ENCODE peak calls at places on chromosomes 13 and 19, in seven cellular contexts. One of them, this sample, is unnamed.

GRCh38 chr19:6423499-6424189 is 967 bp downstream of the KHSRP start:
- DNase-seq in heart left ventricle: no peak
- DNase-seq in K562: peak; percentile 76
- DNase-seq in NB4: peak; percentile 57
- DNase-seq in esophagus squamous epithelium: no peak
- DNase-seq in suprapubic skin: no peak
- DNase-seq in uterus: peak; percentile 21
- DNase-seq in this sample: peak; percentile 86

GRCh38 chr19:35357867-35358573 is at the start of gene FFAR3:
- DNase-seq in heart left ventricle: no peak
- DNase-seq in K562: no peak
- DNase-seq in NB4: peak; percentile 54
- DNase-seq in esophagus squamous epithelium: no peak
- DNase-seq in suprapubic skin: peak; percentile 68
- DNase-seq in uterus: no peak
- DNase-seq in this sample: peak; percentile 28

GRCh38 chr19:4933528-4933927 is 24.2 kb downstream of the UHRF1 start:
- DNase-seq in heart left ventricle: no peak
- DNase-seq in K562: no peak
- DNase-seq in NB4: peak; percentile 64
- DNase-seq in esophagus squamous epithelium: no peak
- DNase-seq in suprapubic skin: no peak
- DNase-seq in uterus: no peak
- DNase-seq in this sample: peak; percentile 37

GRCh38 chr19:19458110-19458816 is 52.8 kb downstream of the GATAD2A start:
- DNase-seq in heart left ventricle: no peak
- DNase-seq in K562: no peak
- DNase-seq in NB4: no peak
- DNase-seq in esophagus squamous epithelium: no peak
- DNase-seq in suprapubic skin: no peak
- DNase-seq in uterus: no peak
- DNase-seq in this sample: no peak

GRCh38 chr19:37778613-37779138 is 710 bp downstream of the ZNF573 start:
- DNase-seq in heart left ventricle: no peak
- DNase-seq in K562: peak; percentile 5
- DNase-seq in NB4: peak; percentile 56
- DNase-seq in esophagus squamous epithelium: no peak
- DNase-seq in suprapubic skin: no peak
- DNase-seq in uterus: no peak
- DNase-seq in this sample: no peak

GRCh38 chr19:17777840-17778620 is 16.9 kb upstream of the B3GNT3 start:
- DNase-seq in heart left ventricle: peak; percentile 82
- DNase-seq in K562: peak; percentile 93
- DNase-seq in NB4: peak; percentile 55
- DNase-seq in esophagus squamous epithelium: no peak
- DNase-seq in suprapubic skin: no peak
- DNase-seq in uterus: no peak
- DNase-seq in this sample: peak; percentile 47

GRCh38 chr13:110340812-110341444 is 33.8 kb downstream of the COL4A2 start:
- DNase-seq in heart left ventricle: peak; percentile 86
- DNase-seq in K562: no peak
- DNase-seq in NB4: peak; percentile 30
- DNase-seq in esophagus squamous epithelium: no peak
- DNase-seq in suprapubic skin: peak; percentile 88
- DNase-seq in uterus: peak; percentile 93
- DNase-seq in this sample: peak; percentile 54

GRCh38 chr13:22103046-22103445 is 432.2 kb downstream of the FGF9 start:
- DNase-seq in heart left ventricle: no peak
- DNase-seq in K562: peak; percentile 3
- DNase-seq in NB4: peak; percentile 18
- DNase-seq in esophagus squamous epithelium: no peak
- DNase-seq in suprapubic skin: no peak
- DNase-seq in uterus: no peak
- DNase-seq in this sample: no peak

GRCh38 chr19:45442927-45443461 is 19.3 kb upstream of the ERCC1 start:
- DNase-seq in heart left ventricle: no peak
- DNase-seq in K562: peak; percentile 98
- DNase-seq in NB4: peak; percentile 96
- DNase-seq in esophagus squamous epithelium: no peak
- DNase-seq in suprapubic skin: peak; percentile 89
- DNase-seq in uterus: peak; percentile 61
- DNase-seq in this sample: no peak

GRCh38 chr13:27034678-27035111 is 136.9 kb downstream of the USP12 start:
- DNase-seq in heart left ventricle: no peak
- DNase-seq in K562: no peak
- DNase-seq in NB4: no peak
- DNase-seq in esophagus squamous epithelium: no peak
- DNase-seq in suprapubic skin: no peak
- DNase-seq in uterus: no peak
- DNase-seq in this sample: no peak

GRCh38 chr19:7500811-7501450 is 12.1 kb upstream of the PEX11G start:
- DNase-seq in heart left ventricle: peak; percentile 60
- DNase-seq in K562: peak; percentile 84
- DNase-seq in NB4: no peak
- DNase-seq in esophagus squamous epithelium: no peak
- DNase-seq in suprapubic skin: no peak
- DNase-seq in uterus: no peak
- DNase-seq in this sample: no peak

GRCh38 chr13:70613295-70613694 is 505.0 kb upstream of the KLHL1 start:
- DNase-seq in heart left ventricle: no peak
- DNase-seq in K562: no peak
- DNase-seq in NB4: peak; percentile 5
- DNase-seq in esophagus squamous epithelium: no peak
- DNase-seq in suprapubic skin: no peak
- DNase-seq in uterus: no peak
- DNase-seq in this sample: no peak

GRCh38 chr13:37816276-37816675 is 53.3 kb downstream of the TRPC4 start:
- DNase-seq in heart left ventricle: no peak
- DNase-seq in K562: no peak
- DNase-seq in NB4: no peak
- DNase-seq in esophagus squamous epithelium: no peak
- DNase-seq in suprapubic skin: no peak
- DNase-seq in uterus: no peak
- DNase-seq in this sample: no peak

GRCh38 chr19:11580665-11581418 is 3.4 kb upstream of the ACP5 start:
- DNase-seq in heart left ventricle: no peak
- DNase-seq in K562: no peak
- DNase-seq in NB4: no peak
- DNase-seq in esophagus squamous epithelium: no peak
- DNase-seq in suprapubic skin: no peak
- DNase-seq in uterus: no peak
- DNase-seq in this sample: no peak

GRCh38 chr13:111505175-111505777 is 184.8 kb downstream of the TEX29 start:
- DNase-seq in heart left ventricle: no peak
- DNase-seq in K562: peak; percentile 41
- DNase-seq in NB4: peak; percentile 48
- DNase-seq in esophagus squamous epithelium: no peak
- DNase-seq in suprapubic skin: no peak
- DNase-seq in uterus: no peak
- DNase-seq in this sample: no peak

GRCh38 chr13:41974262-41974900 is 13.5 kb upstream of the VWA8 start:
- DNase-seq in heart left ventricle: no peak
- DNase-seq in K562: no peak
- DNase-seq in NB4: no peak
- DNase-seq in esophagus squamous epithelium: no peak
- DNase-seq in suprapubic skin: no peak
- DNase-seq in uterus: no peak
- DNase-seq in this sample: no peak

GRCh38 chr13:30577381-30577780 is 40.3 kb upstream of the USPL1 start:
- DNase-seq in heart left ventricle: no peak
- DNase-seq in K562: peak; percentile 65
- DNase-seq in NB4: peak; percentile 92
- DNase-seq in esophagus squamous epithelium: no peak
- DNase-seq in suprapubic skin: no peak
- DNase-seq in uterus: no peak
- DNase-seq in this sample: no peak

GRCh38 chr13:21341637-21342422 is 117.3 kb downstream of the ZDHHC20 start:
- DNase-seq in heart left ventricle: no peak
- DNase-seq in K562: no peak
- DNase-seq in NB4: no peak
- DNase-seq in esophagus squamous epithelium: no peak
- DNase-seq in suprapubic skin: no peak
- DNase-seq in uterus: no peak
- DNase-seq in this sample: peak; percentile 42

GRCh38 chr13:110520431-110521295 is 40.9 kb downstream of the RAB20 start:
- DNase-seq in heart left ventricle: peak; percentile 83
- DNase-seq in K562: no peak
- DNase-seq in NB4: peak; percentile 89
- DNase-seq in esophagus squamous epithelium: no peak
- DNase-seq in suprapubic skin: peak; percentile 92
- DNase-seq in uterus: peak; percentile 65
- DNase-seq in this sample: peak; percentile 96

GRCh38 chr13:102657630-102658029 is 37.2 kb downstream of the METTL21C start:
- DNase-seq in heart left ventricle: no peak
- DNase-seq in K562: no peak
- DNase-seq in NB4: no peak
- DNase-seq in esophagus squamous epithelium: no peak
- DNase-seq in suprapubic skin: no peak
- DNase-seq in uterus: no peak
- DNase-seq in this sample: no peak

GRCh38 chr19:41688687-41689086 is 617 bp upstream of the CEACAM7 start:
- DNase-seq in heart left ventricle: no peak
- DNase-seq in K562: no peak
- DNase-seq in NB4: no peak
- DNase-seq in esophagus squamous epithelium: no peak
- DNase-seq in suprapubic skin: no peak
- DNase-seq in uterus: no peak
- DNase-seq in this sample: no peak

GRCh38 chr13:26216042-26216441 is 6.1 kb downstream of the RNF6 start:
- DNase-seq in heart left ventricle: no peak
- DNase-seq in K562: no peak
- DNase-seq in NB4: no peak
- DNase-seq in esophagus squamous epithelium: no peak
- DNase-seq in suprapubic skin: no peak
- DNase-seq in uterus: no peak
- DNase-seq in this sample: no peak

GRCh38 chr19:54684537-54684936 is 21.8 kb downstream of the LILRB4 start:
- DNase-seq in heart left ventricle: no peak
- DNase-seq in K562: peak; percentile 80
- DNase-seq in NB4: peak; percentile 72
- DNase-seq in esophagus squamous epithelium: no peak
- DNase-seq in suprapubic skin: no peak
- DNase-seq in uterus: no peak
- DNase-seq in this sample: no peak

GRCh38 chr13:97212540-97213146 is 9.5 kb upstream of the MBNL2 start:
- DNase-seq in heart left ventricle: no peak
- DNase-seq in K562: peak; percentile 47
- DNase-seq in NB4: peak; percentile 40
- DNase-seq in esophagus squamous epithelium: no peak
- DNase-seq in suprapubic skin: no peak
- DNase-seq in uterus: no peak
- DNase-seq in this sample: no peak

GRCh38 chr19:49347835-49348234 is 12.6 kb downstream of the CD37 start:
- DNase-seq in heart left ventricle: no peak
- DNase-seq in K562: peak; percentile 74
- DNase-seq in NB4: peak; percentile 35
- DNase-seq in esophagus squamous epithelium: no peak
- DNase-seq in suprapubic skin: no peak
- DNase-seq in uterus: peak; percentile 46
- DNase-seq in this sample: no peak

GRCh38 chr13:40220299-40220935 is 446.0 kb downstream of the FOXO1 start:
- DNase-seq in heart left ventricle: no peak
- DNase-seq in K562: no peak
- DNase-seq in NB4: no peak
- DNase-seq in esophagus squamous epithelium: no peak
- DNase-seq in suprapubic skin: no peak
- DNase-seq in uterus: peak; percentile 55
- DNase-seq in this sample: no peak

GRCh38 chr13:26964278-26965057 is 203.9 kb upstream of the GPR12 start:
- DNase-seq in heart left ventricle: no peak
- DNase-seq in K562: no peak
- DNase-seq in NB4: peak; percentile 97
- DNase-seq in esophagus squamous epithelium: no peak
- DNase-seq in suprapubic skin: no peak
- DNase-seq in uterus: no peak
- DNase-seq in this sample: no peak

GRCh38 chr19:33226550-33227241 is 1.0 kb upstream of the SLC7A10 start:
- DNase-seq in heart left ventricle: no peak
- DNase-seq in K562: no peak
- DNase-seq in NB4: no peak
- DNase-seq in esophagus squamous epithelium: no peak
- DNase-seq in suprapubic skin: no peak
- DNase-seq in uterus: no peak
- DNase-seq in this sample: no peak

GRCh38 chr13:53012707-53013106 is 15.9 kb upstream of the OLFM4 start:
- DNase-seq in heart left ventricle: no peak
- DNase-seq in K562: no peak
- DNase-seq in NB4: peak; percentile 37
- DNase-seq in esophagus squamous epithelium: no peak
- DNase-seq in suprapubic skin: no peak
- DNase-seq in uterus: no peak
- DNase-seq in this sample: no peak

GRCh38 chr19:1790054-1790762 is 21.9 kb downstream of the ATP8B3 start:
- DNase-seq in heart left ventricle: no peak
- DNase-seq in K562: no peak
- DNase-seq in NB4: no peak
- DNase-seq in esophagus squamous epithelium: no peak
- DNase-seq in suprapubic skin: no peak
- DNase-seq in uterus: no peak
- DNase-seq in this sample: no peak
- TF ChIP-seq POLR2A in heart left ventricle: no peak
- TF ChIP-seq POLR2A in K562: no peak
- TF ChIP-seq POLR2A in NB4: no peak
- TF ChIP-seq POLR2A in esophagus squamous epithelium: no peak
- TF ChIP-seq POLR2A in suprapubic skin: no peak
- TF ChIP-seq POLR2A in uterus: no peak
- TF ChIP-seq POLR2A in this sample: no peak

DNA sequence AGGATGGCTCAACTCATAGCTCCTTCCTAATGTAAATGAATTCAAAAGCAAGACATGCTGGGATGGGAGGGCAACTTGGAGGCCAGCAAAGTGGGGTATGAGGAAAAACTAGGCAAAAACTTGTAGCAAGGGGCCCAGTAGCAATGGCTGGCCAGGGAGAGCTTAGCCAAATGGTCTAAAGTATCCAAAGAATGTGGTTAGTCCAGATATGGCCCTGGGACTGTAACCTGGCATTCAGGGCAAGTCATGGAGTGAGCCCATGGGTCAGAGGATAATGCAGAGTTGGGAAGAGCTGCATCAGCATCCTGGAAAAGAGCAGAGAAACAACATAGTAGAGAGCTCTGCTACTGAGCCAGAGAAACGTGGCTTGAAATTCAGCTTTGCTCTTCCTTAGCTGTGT is 191.7 kb downstream of the SUCLA2 start:
- DNase-seq in heart left ventricle: no peak
- DNase-seq in K562: no peak
- DNase-seq in NB4: no peak
- DNase-seq in esophagus squamous epithelium: no peak
- DNase-seq in suprapubic skin: no peak
- DNase-seq in uterus: no peak
- DNase-seq in this sample: no peak
- TF ChIP-seq CTCF in heart left ventricle: no peak
- TF ChIP-seq CTCF in K562: no peak
- TF ChIP-seq CTCF in NB4: no peak
- TF ChIP-seq CTCF in esophagus squamous epithelium: no peak
- TF ChIP-seq CTCF in suprapubic skin: no peak
- TF ChIP-seq CTCF in uterus: no peak
- TF ChIP-seq CTCF in this sample: no peak

GRCh38 chr13:99996177-99996705 is 14.7 kb downstream of the ZIC2 start:
- DNase-seq in heart left ventricle: no peak
- DNase-seq in K562: no peak
- DNase-seq in NB4: no peak
- DNase-seq in esophagus squamous epithelium: no peak
- DNase-seq in suprapubic skin: no peak
- DNase-seq in uterus: no peak
- DNase-seq in this sample: no peak
- H3K4me3 ChIP-seq in heart left ventricle: no peak overlapping the region
- H3K4me3 ChIP-seq in K562: no peak overlapping the region
- H3K4me3 ChIP-seq in NB4: no peak overlapping the region
- H3K4me3 ChIP-seq in esophagus squamous epithelium: no peak overlapping the region
- H3K4me3 ChIP-seq in suprapubic skin: no peak overlapping the region
- H3K4me3 ChIP-seq in uterus: no peak overlapping the region
- H3K4me3 ChIP-seq in this sample: no peak overlapping the region

GRCh38 chr19:40443131-40443929 is 805 bp downstream of the SERTAD3 start:
- DNase-seq in heart left ventricle: peak; percentile 99
- DNase-seq in K562: peak; percentile 100
- DNase-seq in NB4: peak; percentile 98
- DNase-seq in esophagus squamous epithelium: peak; percentile 100
- DNase-seq in suprapubic skin: peak; percentile 100
- DNase-seq in uterus: peak; percentile 100
- DNase-seq in this sample: peak; percentile 100
- TF ChIP-seq POLR2A in heart left ventricle: no peak
- TF ChIP-seq POLR2A in K562: no peak
- TF ChIP-seq POLR2A in NB4: no peak
- TF ChIP-seq POLR2A in esophagus squamous epithelium: peak; percentile 84
- TF ChIP-seq POLR2A in suprapubic skin: no peak
- TF ChIP-seq POLR2A in uterus: peak; percentile 81
- TF ChIP-seq POLR2A in this sample: no peak

This sample was measured in lower leg skin.